ENCODE peak calls at places on chromosomes 12 and 14, in six cellular contexts. W, H, J, M, T and P are unnamed samples.

GRCh38 chr14:24312736-24313507 is 1.6 kb downstream of the LTB4R start:
- DNase-seq in W (no peak), H (peak), J (peak), M (no peak), T (no peak), P (no peak)

GRCh38 chr14:66196670-66197069 is 289.5 kb upstream of the CCDC196 start:
- DNase-seq in W (peak), H (no peak), J (no peak), M (no peak), T (no peak), P (no peak)

GRCh38 chr14:89436274-89436656 is 19.2 kb upstream of the FOXN3 start:
- DNase-seq in W (no peak), H (no peak), J (no peak), M (no peak), T (no peak), P (no peak)

GRCh38 chr14:94129758-94130414 is 482 bp upstream of the IFI27L2 start:
- DNase-seq in W (peak), H (peak), J (peak), M (no peak), T (peak), P (peak)

GRCh38 chr12:89349814-89350213 is 2.5 kb downstream of the DUSP6 start:
- DNase-seq in W (no peak), H (peak), J (peak), M (peak), T (peak), P (no peak)

GRCh38 chr12:84642201-84642600 is 270.4 kb downstream of the SLC6A15 start:
- DNase-seq in W (no peak), H (no peak), J (no peak), M (no peak), T (no peak), P (no peak)

GRCh38 chr12:21483531-21483930 is 17.9 kb downstream of the RECQL start:
- DNase-seq in W (no peak), H (no peak), J (no peak), M (no peak), T (no peak), P (no peak)

GRCh38 chr14:50762001-50762930 is 68.7 kb downstream of the NIN start:
- DNase-seq in W (no peak), H (peak), J (peak), M (no peak), T (no peak), P (no peak)

GRCh38 chr14:90383126-90383730 is 13.6 kb upstream of the CALM1 start:
- DNase-seq in W (peak), H (peak), J (peak), M (peak), T (peak), P (peak)

GRCh38 chr14:54108481-54109471 is 152.2 kb upstream of the BMP4 start:
- DNase-seq in W (no peak), H (peak), J (peak), M (no peak), T (peak), P (no peak)

GRCh38 chr14:61749867-61750266 is 12.4 kb upstream of the SNAPC1 start:
- DNase-seq in W (no peak), H (peak), J (peak), M (no peak), T (peak), P (no peak)

GRCh38 chr12:42756841-42757661 is 167.5 kb upstream of the PRICKLE1 start:
- DNase-seq in W (peak), H (peak), J (peak), M (no peak), T (peak), P (no peak)

GRCh38 chr12:60148109-60148508 is 552.3 kb downstream of the SLC16A7 start:
- DNase-seq in W (no peak), H (peak), J (peak), M (no peak), T (no peak), P (no peak)

GRCh38 chr14:101939771-101940170 is 24.6 kb upstream of the DYNC1H1 start:
- DNase-seq in W (no peak), H (no peak), J (no peak), M (no peak), T (no peak), P (no peak)

GRCh38 chr14:54322668-54323380 is 74.0 kb upstream of the CDKN3 start:
- DNase-seq in W (no peak), H (no peak), J (no peak), M (no peak), T (no peak), P (no peak)

GRCh38 chr14:37901978-37902377 is 305.7 kb upstream of the SSTR1 start:
- DNase-seq in W (no peak), H (peak), J (no peak), M (no peak), T (no peak), P (no peak)

GRCh38 chr12:5430639-5431603 is 987 bp upstream of the NTF3 start:
- DNase-seq in W (peak), H (no peak), J (no peak), M (peak), T (no peak), P (no peak)

GRCh38 chr12:41636658-41637057 is 448.5 kb downstream of the PDZRN4 start:
- DNase-seq in W (no peak), H (no peak), J (no peak), M (no peak), T (no peak), P (no peak)

GRCh38 chr12:117686911-117687377 is 281.8 kb downstream of the KSR2 start:
- DNase-seq in W (no peak), H (no peak), J (peak), M (no peak), T (peak), P (no peak)

GRCh38 chr14:101068958-101069549 is 165.5 kb upstream of the RTL1 start:
- DNase-seq in W (peak), H (no peak), J (no peak), M (no peak), T (no peak), P (peak)

GRCh38 chr14:76829650-76830421 is 3.6 kb downstream of the LRRC74A start:
- DNase-seq in W (no peak), H (no peak), J (peak), M (peak), T (peak), P (no peak)

GRCh38 chr14:24080888-24081738 is 9.8 kb downstream of the CPNE6 start:
- DNase-seq in W (no peak), H (peak), J (peak), M (peak), T (peak), P (no peak)

GRCh38 chr12:31017535-31017934 is 56.1 kb upstream of the DDX11 start:
- DNase-seq in W (no peak), H (no peak), J (no peak), M (no peak), T (no peak), P (no peak)

GRCh38 chr12:44874981-44875416 is 1.1 kb downstream of the NELL2 start:
- DNase-seq in W (no peak), H (no peak), J (no peak), M (peak), T (no peak), P (no peak)

GRCh38 chr12:46556105-46556559 is 183.6 kb upstream of the SLC38A2 start:
- DNase-seq in W (no peak), H (peak), J (peak), M (no peak), T (no peak), P (no peak)

GRCh38 chr12:127038152-127038551 is 1228.8 kb upstream of the TMEM132C start:
- DNase-seq in W (no peak), H (no peak), J (no peak), M (no peak), T (no peak), P (no peak)

GRCh38 chr12:31518680-31519227 is 72.2 kb downstream of the DENND5B start:
- DNase-seq in W (no peak), H (peak), J (peak), M (no peak), T (peak), P (no peak)

GRCh38 chr14:32883189-32883588 is 55.5 kb upstream of the NPAS3 start:
- DNase-seq in W (no peak), H (peak), J (no peak), M (no peak), T (no peak), P (no peak)

GRCh38 chr12:93773122-93773871 is 96.1 kb downstream of the CRADD start:
- DNase-seq in W (no peak), H (peak), J (peak), M (no peak), T (no peak), P (no peak)

GRCh38 chr12:121494093-121494787 is 86.6 kb downstream of the KDM2B start:
- DNase-seq in W (no peak), H (peak), J (peak), M (peak), T (peak), P (no peak)

DNA sequence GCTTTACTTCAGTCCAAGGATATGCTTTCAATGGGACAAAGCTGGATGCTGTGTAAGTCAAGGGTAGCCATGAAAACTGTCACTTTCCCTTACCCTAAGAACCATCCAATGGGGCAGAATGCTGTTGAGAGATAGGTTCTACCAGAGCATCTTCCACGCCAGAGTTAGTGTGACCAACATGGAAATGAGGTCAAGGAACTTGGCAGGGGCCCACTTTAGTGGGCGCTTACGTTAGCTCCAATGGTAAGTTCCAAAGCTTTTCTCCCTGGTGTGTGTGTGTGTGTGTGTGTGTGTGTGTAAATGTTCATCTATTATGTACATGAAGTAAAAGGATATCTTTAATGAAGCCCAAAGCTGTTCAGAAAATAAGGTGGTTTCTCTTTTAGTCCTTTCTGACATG is 124.1 kb downstream of the GTF2A1 start:
- DNase-seq in W (no peak), H (no peak), J (no peak), M (no peak), T (no peak), P (no peak)
- TF ChIP-seq CTCF in W (no peak), H (no peak), J (no peak), M (no peak), T (no peak), P (no peak)

GRCh38 chr14:31258427-31259039 is 50.9 kb upstream of the HECTD1 start:
- DNase-seq in W (no peak), H (no peak), J (no peak), M (no peak), T (no peak), P (no peak)
- TF ChIP-seq CTCF in W (no peak), H (no peak), J (no peak), M (no peak), T (no peak), P (no peak)

DNA sequence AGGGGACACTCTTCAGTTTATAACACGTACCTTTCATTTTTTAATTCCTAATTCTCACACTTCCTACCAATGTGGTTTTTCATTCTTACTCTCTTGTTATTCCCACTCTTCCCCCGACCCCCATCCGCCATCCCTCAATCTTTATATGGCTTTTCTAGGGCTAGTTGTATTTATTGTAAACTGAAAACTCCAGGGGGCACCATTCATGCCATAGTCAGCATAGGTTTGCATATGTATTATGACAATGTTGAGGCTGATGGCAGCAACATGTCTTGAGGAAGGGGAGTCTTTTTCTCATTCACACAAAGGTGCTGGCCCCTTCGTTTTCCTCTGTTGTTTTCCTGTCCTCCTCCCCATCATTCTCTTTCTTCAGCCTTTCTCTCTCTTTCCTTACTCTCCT is 27.7 kb upstream of the LTA4H start:
- DNase-seq in W (no peak), H (peak), J (peak), M (no peak), T (no peak), P (no peak)
- TF ChIP-seq CTCF in W (no peak), H (peak), J (peak), M (no peak), T (no peak), P (peak)

GRCh38 chr12:71250186-71250585 is 92.4 kb upstream of the TSPAN8 start:
- DNase-seq in W (no peak), H (no peak), J (no peak), M (no peak), T (no peak), P (no peak)

DNA sequence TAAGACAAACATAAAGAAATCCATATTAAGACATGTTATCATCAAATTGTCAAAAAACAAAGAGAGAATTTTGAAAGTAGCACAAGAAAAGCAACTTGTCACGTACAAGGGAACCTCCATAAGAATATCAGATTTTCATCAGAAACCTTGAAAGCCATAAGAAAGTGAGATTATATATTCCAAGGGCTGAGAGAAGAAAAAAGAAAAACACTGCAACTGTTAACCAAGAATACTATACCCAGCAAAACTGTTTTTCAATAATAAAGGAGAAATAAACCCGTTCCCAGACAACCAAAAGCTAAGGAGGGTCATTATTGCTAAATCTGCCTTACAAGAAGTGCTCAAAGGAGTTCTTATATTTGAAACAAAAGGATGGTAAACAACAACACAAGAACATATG is 94.7 kb upstream of the TSPAN8 start:
- DNase-seq in W (no peak), H (no peak), J (no peak), M (no peak), T (no peak), P (no peak)
- TF ChIP-seq CTCF in W (no peak), H (no peak), J (no peak), M (no peak), T (no peak), P (no peak)

DNA sequence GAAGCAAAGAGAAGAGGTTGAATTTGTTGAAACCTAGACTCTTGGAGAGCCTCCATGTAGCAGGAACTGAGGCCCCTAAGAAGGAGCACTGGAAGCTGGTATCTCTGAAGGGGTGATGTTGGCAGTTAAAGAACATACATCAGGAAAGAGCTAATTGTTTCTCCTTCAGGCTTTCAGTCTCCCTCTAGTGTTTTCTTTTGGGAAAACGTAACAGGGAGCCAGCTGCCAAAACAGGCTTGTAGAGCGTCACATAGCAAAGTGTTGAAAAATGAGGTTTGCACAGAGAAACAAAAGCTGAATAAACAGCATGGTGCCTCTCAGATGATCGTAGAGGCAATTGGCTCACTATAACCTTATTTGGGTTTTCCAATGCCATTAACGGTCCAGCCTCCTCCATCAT is 46.9 kb upstream of the CAND1 start:
- DNase-seq in W (no peak), H (peak), J (peak), M (peak), T (peak), P (no peak)
- TF ChIP-seq CTCF in W (no peak), H (peak), J (peak), M (peak), T (peak), P (peak)

DNA sequence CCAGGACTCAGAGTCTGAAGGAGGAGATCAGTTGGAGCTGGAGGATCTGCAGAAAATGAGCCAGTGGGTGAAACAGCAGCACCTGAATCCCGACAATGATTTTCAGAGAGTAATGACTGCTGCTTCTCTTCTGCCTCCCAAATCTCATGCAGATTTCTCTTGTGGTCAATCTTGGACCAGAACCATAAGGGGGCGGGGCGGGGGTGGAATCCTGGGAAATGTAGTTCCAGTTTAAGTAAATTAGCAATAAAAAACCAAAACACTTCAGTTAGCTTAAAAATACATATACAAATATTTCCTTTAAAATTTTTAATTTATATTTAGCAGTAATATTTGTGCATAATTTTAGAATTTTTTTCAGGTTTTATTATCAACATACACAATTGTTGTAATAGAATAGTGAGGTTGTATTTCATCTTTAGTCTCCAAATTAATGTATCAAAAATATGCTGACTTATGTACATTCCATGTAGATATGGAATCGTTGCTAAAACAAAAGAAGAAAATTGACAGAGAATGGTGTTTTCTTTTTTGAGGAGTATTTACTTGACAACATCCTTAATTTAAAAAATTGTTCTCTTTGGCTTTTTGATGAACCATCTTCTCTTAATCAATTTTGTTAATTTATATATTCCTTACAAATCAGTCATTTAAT is 223.5 kb upstream of the SYT10 start:
- DNase-seq in W (no peak), H (no peak), J (no peak), M (no peak), T (no peak), P (no peak)
- TF ChIP-seq CTCF in W (no peak), H (no peak), J (no peak), M (no peak), T (no peak), P (no peak)

GRCh38 chr12:131903270-131904255 is 9.1 kb downstream of the ULK1 start:
- DNase-seq in W (no peak), H (no peak), J (no peak), M (no peak), T (no peak), P (no peak)
- TF ChIP-seq CTCF in W (no peak), H (no peak), J (no peak), M (no peak), T (no peak), P (no peak)

GRCh38 chr12:14935031-14935430 is 3.3 kb downstream of the ERP27 start:
- DNase-seq in W (no peak), H (no peak), J (no peak), M (no peak), T (no peak), P (no peak)

GRCh38 chr12:14936224-14936861 is 2.0 kb downstream of the ERP27 start:
- DNase-seq in W (no peak), H (no peak), J (no peak), M (peak), T (no peak), P (no peak)

GRCh38 chr12:14937014-14937413 is 1.3 kb downstream of the ERP27 start:
- DNase-seq in W (no peak), H (no peak), J (peak), M (no peak), T (no peak), P (no peak)

GRCh38 chr12:14938301-14938700 is at the start of gene ERP27:
- DNase-seq in W (no peak), H (no peak), J (no peak), M (no peak), T (no peak), P (no peak)

GRCh38 chr12:14937689-14938088 is 648 bp downstream of the ERP27 start:
- DNase-seq in W (no peak), H (no peak), J (no peak), M (no peak), T (no peak), P (no peak)
- TF ChIP-seq CTCF in W (no peak), H (peak), J (no peak), M (peak), T (peak), P (no peak)

GRCh38 chr14:35046751-35047536 is 872 bp downstream of the FAM177A1 start:
- DNase-seq in W (peak), H (peak), J (no peak), M (no peak), T (no peak), P (no peak)
- TF ChIP-seq CTCF in W (no peak), H (no peak), J (no peak), M (no peak), T (no peak), P (no peak)